ENCODE peak calls at places on chromosomes 13 and 19, in nine cellular contexts. T is activated CD4-positive, alpha-beta T cell treated with anti-CD3 and anti-CD28 coated beads, Interleukin-2, amount 50 U/mL, for 48 hours; X is NCI-H460; Q is aorta; F is left cardiac atrium; N is left ventricle myocardium superior; Y is AML-193; G is NCI-H2029 treated with DMSO at 0.1 percent for 48 hours; O is stimulated activated CD8-positive, alpha-beta memory T cell treated with anti-CD3 and anti-CD28 coated beads, Interleukin-2, amount 100 ng/mL, for 1 hour. I is an unnamed sample.

GRCh38 chr13:44146162-44146561 is 227.5 kb upstream of the SERP2 start:
- DNase-seq in T (no peak), X (no peak), Q (no peak), F (no peak), N (no peak), Y (no peak), G (no peak), O (no peak), I (no peak)

GRCh38 chr13:28031220-28031903 is 42.9 kb upstream of the URAD start:
- DNase-seq in T (no peak), X (no peak), Q (peak; percentile 73), F (no peak), N (peak; percentile 50), Y (peak; percentile 62), G (no peak), O (no peak), I (peak; percentile 61)

GRCh38 chr13:25463496-25463895 is 91.7 kb downstream of the ATP8A2 start:
- DNase-seq in T (no peak), X (no peak), Q (no peak), F (no peak), N (no peak), Y (no peak), G (no peak), O (no peak), I (no peak)

GRCh38 chr19:15371786-15372380 is 7.7 kb downstream of the AKAP8 start:
- DNase-seq in T (no peak), X (no peak), Q (peak; percentile 18), F (no peak), N (peak; percentile 16), Y (no peak), G (no peak), O (no peak), I (no peak)

GRCh38 chr13:105165449-105166125 is 1369.9 kb downstream of the EFNB2 start:
- DNase-seq in T (no peak), X (no peak), Q (no peak), F (no peak), N (no peak), Y (no peak), G (peak; percentile 4), O (no peak), I (no peak)

GRCh38 chr13:109007946-109008345 is 378.5 kb downstream of the MYO16 start:
- DNase-seq in T (no peak), X (no peak), Q (no peak), F (no peak), N (no peak), Y (no peak), G (no peak), O (no peak), I (no peak)

GRCh38 chr19:53612762-53613526 is 18.9 kb upstream of the DPRX start:
- DNase-seq in T (no peak), X (no peak), Q (no peak), F (no peak), N (no peak), Y (no peak), G (no peak), O (no peak), I (no peak)

GRCh38 chr13:108375034-108375433 is 105.5 kb downstream of the TNFSF13B start:
- DNase-seq in T (no peak), X (no peak), Q (no peak), F (no peak), N (no peak), Y (no peak), G (no peak), O (no peak), I (no peak)

GRCh38 chr13:50130686-50131051 is 115.4 kb downstream of the KCNRG start:
- DNase-seq in T (peak; percentile 9), X (no peak), Q (peak; percentile 58), F (peak; percentile 45), N (peak; percentile 43), Y (no peak), G (no peak), O (no peak), I (peak; percentile 60)

GRCh38 chr19:18017275-18018083 is 9.5 kb downstream of the ARRDC2 start:
- DNase-seq in T (no peak), X (no peak), Q (peak; percentile 53), F (no peak), N (peak; percentile 44), Y (no peak), G (no peak), O (no peak), I (no peak)

GRCh38 chr13:25869941-25870340 is 181.9 kb downstream of the SHISA2 start:
- DNase-seq in T (no peak), X (no peak), Q (no peak), F (no peak), N (no peak), Y (no peak), G (no peak), O (no peak), I (no peak)

GRCh38 chr19:13610042-13610691 is 103.9 kb upstream of the CACNA1A start:
- DNase-seq in T (no peak), X (no peak), Q (no peak), F (no peak), N (no peak), Y (no peak), G (peak; percentile 94), O (no peak), I (no peak)

GRCh38 chr13:20461860-20462532 is 63.7 kb downstream of the CRYL1 start:
- DNase-seq in T (no peak), X (no peak), Q (no peak), F (no peak), N (peak; percentile 54), Y (no peak), G (no peak), O (no peak), I (no peak)

GRCh38 chr13:30766957-30767603 is 31.7 kb downstream of the ALOX5AP start:
- DNase-seq in T (no peak), X (no peak), Q (no peak), F (no peak), N (no peak), Y (no peak), G (no peak), O (no peak), I (no peak)

GRCh38 chr19:13281567-13282291 is 131.5 kb downstream of the IER2 start:
- DNase-seq in T (no peak), X (no peak), Q (no peak), F (no peak), N (no peak), Y (no peak), G (no peak), O (no peak), I (no peak)

GRCh38 chr19:31943305-31943704 is 402.1 kb upstream of the ZNF507 start:
- DNase-seq in T (no peak), X (no peak), Q (no peak), F (no peak), N (no peak), Y (no peak), G (no peak), O (no peak), I (no peak)

GRCh38 chr13:75774176-75774575 is 138.0 kb downstream of the LMO7 start:
- DNase-seq in T (no peak), X (no peak), Q (no peak), F (no peak), N (no peak), Y (no peak), G (no peak), O (no peak), I (no peak)

GRCh38 chr13:41054919-41055619 is 6.2 kb upstream of the WBP4 start:
- DNase-seq in T (no peak), X (no peak), Q (no peak), F (no peak), N (no peak), Y (peak; percentile 36), G (no peak), O (no peak), I (no peak)

GRCh38 chr13:47310376-47310775 is 413.5 kb upstream of the HTR2A start:
- DNase-seq in T (no peak), X (peak; percentile 19), Q (no peak), F (no peak), N (no peak), Y (no peak), G (no peak), O (no peak), I (no peak)

GRCh38 chr13:51453308-51453958 is 597 bp upstream of the INTS6 start:
- DNase-seq in T (peak; percentile 76), X (no peak), Q (peak; percentile 89), F (peak; percentile 87), N (peak; percentile 92), Y (peak; percentile 90), G (no peak), O (peak; percentile 67), I (no peak)

GRCh38 chr13:52882803-52883202 is 34.4 kb upstream of the PCDH8 start:
- DNase-seq in T (no peak), X (no peak), Q (no peak), F (no peak), N (no peak), Y (no peak), G (no peak), O (no peak), I (no peak)

GRCh38 chr13:112078879-112079526 is 12.1 kb downstream of the SOX1 start:
- DNase-seq in T (no peak), X (no peak), Q (no peak), F (no peak), N (no peak), Y (no peak), G (no peak), O (no peak), I (no peak)

GRCh38 chr13:107461751-107462150 is 753.6 kb downstream of the LIG4 start:
- DNase-seq in T (no peak), X (peak; percentile 65), Q (no peak), F (no peak), N (no peak), Y (no peak), G (no peak), O (no peak), I (no peak)

GRCh38 chr13:22662771-22663170 is 518.0 kb upstream of the SGCG start:
- DNase-seq in T (no peak), X (no peak), Q (no peak), F (no peak), N (no peak), Y (no peak), G (no peak), O (no peak), I (no peak)

GRCh38 chr13:108200781-108201398 is 14.4 kb downstream of the LIG4 start:
- DNase-seq in T (no peak), X (no peak), Q (no peak), F (no peak), N (no peak), Y (no peak), G (no peak), O (no peak), I (no peak)

GRCh38 chr13:32284927-32285632 is 30.1 kb downstream of the ZAR1L start:
- DNase-seq in T (no peak), X (no peak), Q (no peak), F (peak; percentile 34), N (no peak), Y (no peak), G (no peak), O (no peak), I (peak; percentile 52)

GRCh38 chr19:4130635-4131438 is 6.9 kb upstream of the MAP2K2 start:
- DNase-seq in T (no peak), X (peak; percentile 65), Q (no peak), F (no peak), N (no peak), Y (no peak), G (no peak), O (no peak), I (no peak)

GRCh38 chr13:40433577-40433976 is 232.9 kb downstream of the FOXO1 start:
- DNase-seq in T (peak; percentile 35), X (no peak), Q (no peak), F (no peak), N (no peak), Y (no peak), G (no peak), O (no peak), I (no peak)

GRCh38 chr13:35228536-35228935 is 248.0 kb downstream of the MAB21L1 start:
- DNase-seq in T (no peak), X (no peak), Q (no peak), F (no peak), N (no peak), Y (no peak), G (no peak), O (no peak), I (no peak)

GRCh38 chr13:32134241-32134801 is 102.7 kb downstream of the FRY start:
- DNase-seq in T (no peak), X (no peak), Q (no peak), F (no peak), N (no peak), Y (no peak), G (no peak), O (no peak), I (no peak)

GRCh38 chr13:111623170-111623569 is 302.7 kb downstream of the TEX29 start:
- DNase-seq in T (no peak), X (no peak), Q (no peak), F (no peak), N (no peak), Y (no peak), G (no peak), O (no peak), I (peak; percentile 35)